ENCODE peak calls at places on chromosomes 7 and 10, in nine cellular contexts. T is HCT116; Y is adipocyte; J is cardiac muscle cell; P is effector memory CD4-positive, alpha-beta T cell; B is mammary epithelial cell; D is PC-3; C is tibial artery; N is pancreas. L is an unnamed sample. For H3K36me3 and H3K4me1, the result is how much of the 10 kb centered on the place peaks cover.

GRCh38 chr7:129401228-129401967 is 32.8 kb upstream of the STRIP2 start:
- DNase-seq in P (no peak), T (no peak), B (peak), C (no peak), J (no peak), Y (no peak), N (no peak), D (peak), L (no peak)

GRCh38 chr7:106111671-106112117 is 418 bp downstream of the SYPL1 start:
- DNase-seq in C (peak), N (peak), Y (peak), J (peak), T (peak), P (peak), B (no peak), D (peak), L (peak)

GRCh38 chr10:11192304-11193018 is 174.8 kb downstream of the CELF2 start:
- DNase-seq in P (no peak), D (no peak), C (peak), N (no peak), T (no peak), B (no peak), J (peak), Y (no peak), L (no peak)

GRCh38 chr7:121587454-121587853 is 191.3 kb upstream of the FAM3C start:
- DNase-seq in B (no peak), D (no peak), C (no peak), Y (no peak), N (no peak), J (no peak), T (no peak), P (no peak), L (no peak)

GRCh38 chr7:132145466-132145865 is 430.8 kb downstream of the PLXNA4 start:
- DNase-seq in C (peak), T (no peak), N (no peak), J (no peak), B (peak), Y (peak), D (peak), P (no peak), L (peak)

GRCh38 chr7:462173-463103 is 57.2 kb downstream of the PDGFA start:
- DNase-seq in T (no peak), D (no peak), C (no peak), N (peak), Y (no peak), J (no peak), P (no peak), B (no peak), L (no peak)

GRCh38 chr10:30915141-30915540 is 116.5 kb downstream of the ZNF438 start:
- DNase-seq in P (no peak), N (no peak), Y (peak), D (no peak), B (no peak), C (no peak), T (no peak), J (no peak), L (no peak)

GRCh38 chr10:46548781-46549090 is 7.7 kb downstream of the GPRIN2 start:
- DNase-seq in J (no peak), C (no peak), Y (no peak), N (no peak), B (no peak), D (no peak), P (no peak), T (no peak), L (no peak)

GRCh38 chr7:33109758-33110238 is 594 bp upstream of the RP9 start:
- DNase-seq in T (no peak), B (peak), D (peak), Y (peak), J (no peak), P (no peak), N (no peak), C (no peak), L (no peak)

GRCh38 chr10:133309720-133310398 is 1.1 kb downstream of the ZNF511 start:
- DNase-seq in C (no peak), J (no peak), T (no peak), N (peak), P (no peak), Y (no peak), B (no peak), D (peak), L (no peak)

GRCh38 chr7:101402081-101402779 is 39.6 kb downstream of the COL26A1 start:
- DNase-seq in P (no peak), Y (peak), C (no peak), N (peak), T (no peak), D (peak), B (peak), J (no peak), L (no peak)

GRCh38 chr10:127195571-127196226 is 692 bp downstream of the INSYN2A start:
- DNase-seq in P (no peak), D (no peak), C (no peak), N (peak), T (no peak), B (peak), Y (no peak), J (peak), L (no peak)

GRCh38 chr10:69483988-69484387 is 32.7 kb downstream of the TSPAN15 start:
- DNase-seq in Y (no peak), T (no peak), C (no peak), P (no peak), D (no peak), J (no peak), N (no peak), B (peak), L (no peak)

GRCh38 chr7:130721486-130722277 is 12.3 kb downstream of the KLF14 start:
- DNase-seq in N (peak), T (peak), C (peak), P (no peak), D (peak), Y (peak), J (peak), B (peak), L (peak)

GRCh38 chr10:79507436-79508167 is 4.7 kb upstream of the EIF5AL1 start:
- DNase-seq in P (no peak), B (no peak), J (no peak), N (no peak), T (no peak), D (no peak), C (no peak), Y (no peak), L (no peak)

GRCh38 chr7:91034459-91035368 is 229.5 kb upstream of the FZD1 start:
- DNase-seq in D (peak), P (no peak), T (peak), J (peak), C (peak), Y (peak), B (peak), N (peak), L (peak)

GRCh38 chr7:114922151-114922651 is 307 bp downstream of the MDFIC start:
- DNase-seq in J (peak), N (peak), P (peak), D (peak), Y (peak), C (peak), T (no peak), B (peak), L (peak)

GRCh38 chr10:97889461-97890265 is 40.0 kb downstream of the GOLGA7B start:
- DNase-seq in B (peak), C (no peak), P (no peak), J (no peak), Y (peak), D (peak), N (no peak), T (peak), L (no peak)

GRCh38 chr10:32041290-32042028 is 14.8 kb downstream of the KIF5B start:
- DNase-seq in T (no peak), Y (no peak), D (no peak), N (no peak), J (no peak), B (no peak), C (no peak), P (no peak), L (no peak)

GRCh38 chr10:32035038-32035437 is 21.2 kb downstream of the KIF5B start:
- DNase-seq in Y (no peak), D (no peak), P (no peak), T (no peak), J (no peak), B (no peak), N (no peak), C (no peak), L (no peak)

GRCh38 chr10:32036922-32037321 is 19.3 kb downstream of the KIF5B start:
- DNase-seq in J (no peak), D (peak), B (no peak), Y (no peak), N (no peak), T (no peak), P (no peak), C (no peak), L (no peak)

GRCh38 chr10:32038777-32039176 is 17.4 kb downstream of the KIF5B start:
- DNase-seq in D (no peak), C (no peak), P (no peak), B (no peak), T (no peak), N (no peak), J (no peak), Y (no peak), L (no peak)

GRCh38 chr10:32039745-32040144 is 16.5 kb downstream of the KIF5B start:
- DNase-seq in J (no peak), D (no peak), Y (no peak), P (no peak), C (no peak), B (no peak), T (no peak), N (no peak), L (no peak)
- H3K36me3 ChIP-seq in J (under half), D (under half), Y (half or more), P (under half), C (half or more), B (half or more), T (half or more), N (under half), L (half or more)

GRCh38 chr7:43649755-43650274 is 66.9 kb downstream of the STK17A start:
- DNase-seq in T (no peak), B (peak), J (no peak), P (peak), C (no peak), D (peak), N (no peak), Y (no peak), L (no peak)
- H3K4me1 ChIP-seq in T (half or more), B (half or more), J (under half), P (half or more), C (half or more), D (half or more), N (half or more), Y (half or more), L (under half)

DNA sequence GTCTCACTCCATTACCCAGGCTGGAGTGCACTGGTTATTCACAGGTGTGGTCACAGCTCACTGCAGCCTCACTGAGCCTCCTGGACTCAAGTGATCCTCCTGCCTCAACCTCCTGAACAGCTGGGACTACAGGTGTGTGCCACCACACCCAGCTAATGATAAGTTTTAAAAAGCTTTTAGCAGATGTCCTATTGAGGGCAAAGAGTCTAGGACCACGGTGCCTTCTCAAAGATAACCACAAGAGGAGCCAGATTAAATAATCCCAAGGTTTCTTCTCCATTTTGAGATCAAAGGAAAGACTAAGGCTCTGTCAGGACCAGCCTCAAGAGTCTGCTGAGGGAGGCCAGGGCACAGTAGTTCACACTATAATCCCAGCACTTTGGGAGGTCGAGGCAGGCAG is 4.7 kb downstream of the ATP5MF start:
- DNase-seq in Y (no peak), T (no peak), B (no peak), C (no peak), J (no peak), D (peak), N (no peak), P (no peak), L (no peak)
- H3K36me3 ChIP-seq in Y (under half), T (under half), B (under half), C (under half), J (under half), D (under half), N (under half), P (under half), L (under half)

DNA sequence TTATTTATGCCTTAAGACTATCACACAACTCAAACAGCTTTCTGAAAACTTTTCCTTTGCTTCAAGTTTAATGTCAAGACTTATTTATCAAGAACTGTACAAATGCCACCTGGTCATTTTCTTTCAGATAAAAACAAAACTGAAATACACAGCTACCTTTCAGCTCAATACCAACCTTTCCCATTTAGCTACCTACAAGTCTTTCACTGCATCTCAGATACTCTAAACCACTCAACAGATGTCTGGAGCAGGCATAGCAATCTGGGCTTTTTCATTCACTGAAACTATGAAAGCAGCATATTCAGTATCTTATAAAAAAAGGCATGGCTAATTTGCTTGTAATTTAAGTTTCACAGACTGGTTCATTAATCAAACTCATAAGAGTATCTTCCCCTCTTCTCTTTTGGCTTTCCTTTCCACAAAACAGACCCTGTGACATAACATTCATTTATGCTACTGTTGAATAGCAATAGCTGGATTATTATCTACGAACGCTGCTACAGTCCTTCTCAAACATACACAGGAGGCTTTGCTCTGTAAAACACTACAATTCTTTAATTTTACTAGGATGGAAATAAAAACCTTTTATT is 8.2 kb downstream of the TRA2A start:
- DNase-seq in J (no peak), T (no peak), C (no peak), P (no peak), N (no peak), Y (no peak), D (no peak), B (no peak), L (no peak)
- H3K4me1 ChIP-seq in J (under half), T (under half), C (under half), P (under half), N (under half), Y (under half), D (under half), B (under half), L (under half)

GRCh38 chr10:124065382-124066155 is 27.8 kb downstream of the CHST15 start:
- DNase-seq in C (no peak), D (peak), J (no peak), T (no peak), N (no peak), B (no peak), P (no peak), Y (no peak), L (no peak)
- H3K36me3 ChIP-seq in C (under half), D (under half), J (under half), T (under half), N (under half), B (under half), P (under half), Y (under half), L (under half)

GRCh38 chr10:72311667-72312066 is 37.9 kb downstream of the DDIT4 start:
- DNase-seq in Y (no peak), T (no peak), C (no peak), N (no peak), P (no peak), D (no peak), J (no peak), B (no peak), L (no peak)
- H3K4me1 ChIP-seq in Y (under half), T (half or more), C (under half), N (under half), P (under half), D (under half), J (under half), B (half or more), L (under half)

GRCh38 chr7:17807242-17807641 is 133.1 kb downstream of the SNX13 start:
- DNase-seq in N (no peak), D (no peak), P (no peak), C (no peak), T (no peak), J (no peak), B (no peak), Y (no peak), L (no peak)
- H3K36me3 ChIP-seq in N (under half), D (under half), P (under half), C (under half), T (under half), J (under half), B (under half), Y (under half), L (under half)

GRCh38 chr10:22657566-22658190 is 56.7 kb downstream of the PIP4K2A start:
- DNase-seq in D (no peak), J (no peak), P (no peak), T (no peak), C (no peak), B (no peak), Y (no peak), N (no peak), L (no peak)

GRCh38 chr10:22659901-22660300 is 54.5 kb downstream of the PIP4K2A start:
- DNase-seq in D (no peak), C (no peak), P (no peak), T (no peak), Y (no peak), B (no peak), J (no peak), N (no peak), L (no peak)

GRCh38 chr10:22656056-22656455 is 58.3 kb downstream of the PIP4K2A start:
- DNase-seq in C (no peak), N (no peak), J (no peak), B (no peak), P (no peak), D (no peak), Y (no peak), T (no peak), L (no peak)

GRCh38 chr10:22657028-22657427 is 57.4 kb downstream of the PIP4K2A start:
- DNase-seq in B (no peak), N (no peak), T (no peak), J (no peak), P (no peak), C (no peak), D (no peak), Y (no peak), L (no peak)

DNA sequence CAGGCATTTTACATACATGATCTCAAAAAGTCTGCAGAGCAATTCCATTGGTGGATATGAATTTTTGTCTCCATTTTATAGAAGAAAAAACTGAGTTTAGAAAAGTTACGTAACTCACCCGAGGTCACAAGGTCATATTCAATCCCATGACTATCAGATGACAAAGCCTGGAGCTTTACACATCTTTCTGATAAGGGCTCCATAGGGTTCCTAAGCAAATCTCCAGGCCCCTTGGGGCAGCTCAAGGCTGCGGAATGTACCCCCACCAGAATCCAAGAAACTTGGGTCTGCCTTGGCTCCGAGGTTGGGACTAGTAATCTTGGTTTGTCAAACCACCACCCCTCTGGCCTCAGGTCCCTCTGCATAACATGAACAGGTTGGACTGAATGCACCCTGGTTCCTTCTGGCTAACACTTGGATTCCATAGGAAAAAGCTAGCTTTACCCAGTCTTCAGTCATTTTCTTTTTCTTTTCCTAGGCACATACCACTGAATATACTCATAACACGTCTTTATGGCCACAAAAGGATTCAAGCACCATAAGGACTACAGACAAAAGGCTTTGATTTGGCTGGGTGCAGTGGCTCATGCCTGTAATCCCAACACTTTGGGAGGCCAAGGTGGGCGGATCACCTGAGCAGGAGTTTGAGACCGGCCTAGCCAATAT is 55.5 kb downstream of the PIP4K2A start:
- DNase-seq in N (no peak), Y (peak), D (no peak), T (no peak), B (no peak), J (no peak), P (no peak), C (no peak), L (no peak)
- H3K4me1 ChIP-seq in N (under half), Y (under half), D (under half), T (under half), B (under half), J (under half), P (half or more), C (under half), L (under half)

GRCh38 chr10:74111799-74112198 is 38.8 kb downstream of the AP3M1 start:
- DNase-seq in N (no peak), C (no peak), B (no peak), Y (no peak), D (no peak), J (no peak), P (no peak), T (no peak), L (no peak)
- H3K36me3 ChIP-seq in N (half or more), C (half or more), B (under half), Y (half or more), D (half or more), J (half or more), P (half or more), T (half or more), L (half or more)

GRCh38 chr7:100152937-100153666 is 4.4 kb downstream of the LAMTOR4 start:
- DNase-seq in B (no peak), J (no peak), T (no peak), C (no peak), D (no peak), Y (no peak), N (no peak), P (no peak), L (no peak)
- H3K4me1 ChIP-seq in B (under half), J (under half), T (under half), C (under half), D (under half), Y (under half), N (under half), P (under half), L (under half)

L was measured in right atrium auricular region.